ENCODE peak calls at places on chromosomes 5 and 9, in nine cellular contexts. Q is tibial nerve; C is GM06990; F is heart left ventricle; Y is IMR-90; N is CD8-positive, alpha-beta memory T cell; V is stomach; J is CD8-positive, alpha-beta T cell; I is GM23248. A is an unnamed sample.

GRCh38 chr5:87393331-87393730 is 19.4 kb downstream of the CCNH start:
- DNase-seq in Q (no peak), C (no peak), F (no peak), Y (peak; percentile 87), N (no peak), V (no peak), J (no peak), I (peak; percentile 87), A (peak; percentile 61)

GRCh38 chr5:72427488-72428437 is 79.4 kb downstream of the ZNF366 start:
- DNase-seq in Q (no peak), C (no peak), F (peak; percentile 49), Y (peak; percentile 49), N (no peak), V (no peak), J (no peak), I (peak; percentile 19), A (peak; percentile 18)

GRCh38 chr9:33263131-33263935 is 1.2 kb downstream of the BAG1 start:
- DNase-seq in Q (no peak), C (no peak), F (no peak), Y (no peak), N (no peak), V (no peak), J (no peak), I (peak; percentile 68), A (no peak)

GRCh38 chr9:108053555-108054061 is 564.0 kb upstream of the KLF4 start:
- DNase-seq in Q (peak; percentile 90), C (no peak), F (peak; percentile 61), Y (peak; percentile 80), N (no peak), V (peak; percentile 73), J (no peak), I (peak; percentile 89), A (no peak)

GRCh38 chr5:61026004-61026403 is 81.0 kb downstream of the NDUFAF2 start:
- DNase-seq in Q (no peak), C (no peak), F (no peak), Y (no peak), N (no peak), V (no peak), J (no peak), I (no peak), A (no peak)

GRCh38 chr9:134205636-134206316 is 41.4 kb upstream of the RNU6ATAC start:
- DNase-seq in Q (peak; percentile 71), C (no peak), F (peak; percentile 73), Y (peak; percentile 28), N (no peak), V (no peak), J (no peak), I (peak; percentile 90), A (no peak)

GRCh38 chr9:83270116-83270515 is 207.2 kb upstream of the RASEF start:
- DNase-seq in Q (no peak), C (no peak), F (no peak), Y (no peak), N (no peak), V (no peak), J (no peak), I (no peak), A (no peak)

GRCh38 chr5:178182158-178182876 is 4.9 kb downstream of the GMCL2 start:
- DNase-seq in Q (no peak), C (no peak), F (no peak), Y (no peak), N (no peak), V (no peak), J (no peak), I (no peak), A (no peak)

GRCh38 chr9:121692606-121693505 is 41.4 kb downstream of the DAB2IP start:
- DNase-seq in Q (no peak), C (no peak), F (peak; percentile 67), Y (peak; percentile 52), N (no peak), V (no peak), J (no peak), I (peak; percentile 53), A (peak; percentile 37)

GRCh38 chr9:81489048-81489447 is 200.3 kb downstream of the TLE1 start:
- DNase-seq in Q (no peak), C (no peak), F (no peak), Y (peak; percentile 79), N (no peak), V (no peak), J (no peak), I (no peak), A (no peak)

GRCh38 chr5:19886123-19886921 is 101.7 kb downstream of the CDH18 start:
- DNase-seq in Q (no peak), C (no peak), F (no peak), Y (peak; percentile 86), N (no peak), V (no peak), J (no peak), I (peak; percentile 83), A (peak; percentile 51)

GRCh38 chr5:169146158-169146557 is 154.8 kb downstream of the SLIT3 start:
- DNase-seq in Q (no peak), C (no peak), F (no peak), Y (no peak), N (no peak), V (no peak), J (no peak), I (peak; percentile 89), A (no peak)

GRCh38 chr5:172178301-172179031 is 9.6 kb downstream of the STK10 start:
- DNase-seq in Q (no peak), C (no peak), F (no peak), Y (no peak), N (peak; percentile 65), V (peak; percentile 86), J (peak; percentile 35), I (no peak), A (no peak)

GRCh38 chr5:1004598-1005361 is 3.8 kb upstream of the NKD2 start:
- DNase-seq in Q (peak; percentile 54), C (no peak), F (peak; percentile 88), Y (peak; percentile 16), N (peak; percentile 47), V (peak; percentile 66), J (peak; percentile 45), I (peak; percentile 72), A (no peak)

GRCh38 chr5:36667826-36668225 is 61.4 kb downstream of the SLC1A3 start:
- DNase-seq in Q (no peak), C (no peak), F (no peak), Y (no peak), N (no peak), V (no peak), J (no peak), I (no peak), A (no peak)

DNA sequence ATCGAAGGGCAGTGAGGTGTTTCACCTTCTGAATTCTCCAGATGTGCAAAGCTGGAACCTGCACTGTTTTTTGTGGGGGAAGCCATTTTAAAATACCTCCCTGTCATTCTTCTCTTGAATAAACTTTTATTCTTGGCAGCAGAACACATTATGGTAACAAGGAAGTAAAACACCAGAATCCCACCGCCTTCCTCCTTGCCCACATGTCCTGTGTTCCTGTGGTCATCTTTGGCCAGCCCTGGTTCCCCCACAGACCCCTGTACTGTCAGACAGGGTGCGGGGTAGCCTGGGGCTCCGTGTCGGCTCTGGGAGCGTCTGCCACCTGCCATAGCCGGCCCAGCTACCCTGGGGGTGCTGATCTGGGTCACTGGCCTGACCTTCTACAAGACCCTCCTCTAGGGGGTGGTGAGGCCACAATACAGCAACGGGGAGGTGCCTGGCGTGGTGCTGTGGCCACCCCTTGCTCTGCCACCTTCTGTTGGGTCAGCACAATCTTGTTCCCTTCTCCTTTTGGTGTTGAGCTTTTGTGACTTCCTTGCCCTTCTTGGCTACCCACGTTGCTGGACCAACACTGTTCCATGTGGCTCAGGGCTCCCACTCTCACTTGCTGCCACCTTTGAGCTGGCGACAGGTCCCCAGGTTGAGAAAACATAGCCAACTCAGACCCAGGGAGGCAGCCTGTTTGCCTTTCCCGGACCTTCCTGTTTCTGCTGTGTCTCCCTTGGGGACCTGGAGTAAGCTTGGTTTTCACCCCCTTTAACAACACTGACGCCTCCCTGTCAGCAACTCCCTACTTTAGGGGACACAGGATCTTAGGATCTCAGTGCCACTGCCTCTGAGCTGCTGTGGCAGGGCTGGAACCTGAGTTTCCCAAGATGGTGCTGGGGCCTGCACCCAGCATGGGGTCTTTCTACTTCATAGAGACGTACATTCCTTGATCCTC is 4.8 kb downstream of the WNK2 start:
- DNase-seq in Q (no peak), C (no peak), F (no peak), Y (no peak), N (no peak), V (no peak), J (no peak), I (no peak), A (no peak)
- H3K4me3 ChIP-seq in Q (no peak overlapping the region), C (no peak overlapping the region), F (no peak overlapping the region), Y (no peak overlapping the region), N (no peak overlapping the region), V (no peak overlapping the region), J (no peak overlapping the region), I (no peak overlapping the region), A (no peak overlapping the region)

DNA sequence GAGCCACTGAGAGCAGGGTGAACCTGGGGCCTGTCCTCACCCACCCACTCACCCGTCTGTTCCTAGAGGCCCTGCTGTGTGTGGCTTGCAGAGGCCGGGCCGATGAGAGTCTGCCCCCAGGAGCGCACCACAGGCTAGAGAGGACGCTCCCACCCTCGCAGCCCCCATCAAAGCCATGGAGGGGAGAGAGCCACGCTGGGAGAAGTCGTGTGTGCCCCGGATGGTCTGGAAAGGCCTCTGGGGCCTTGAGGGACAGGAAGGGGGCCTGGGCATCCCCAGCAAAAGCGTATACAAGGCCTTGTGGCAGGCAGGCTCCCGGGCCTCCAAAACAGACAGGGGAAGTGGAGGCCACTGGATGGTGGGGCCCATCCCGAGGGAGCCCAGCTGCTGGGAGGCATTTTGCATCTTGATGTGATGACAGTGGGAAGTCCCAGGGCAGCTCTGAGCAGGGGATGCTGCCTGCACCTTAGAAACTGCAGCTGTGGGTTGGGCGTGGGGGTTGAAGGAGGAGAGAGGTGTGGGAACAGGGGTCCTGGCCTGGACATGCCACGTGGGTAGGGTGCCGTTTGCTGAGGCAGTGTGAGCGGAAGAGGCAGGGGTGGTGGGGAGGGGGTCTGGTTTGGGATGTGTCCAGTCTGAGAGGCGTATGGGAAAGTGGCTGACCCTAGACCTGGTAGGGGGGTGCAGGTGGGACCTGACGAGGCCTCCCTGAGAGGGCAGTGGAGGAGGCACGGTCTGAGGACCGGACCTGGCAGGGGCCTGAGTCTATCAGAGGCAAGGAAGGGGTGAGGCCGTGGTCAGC is 43.0 kb upstream of the NOTCH1 start:
- DNase-seq in Q (no peak), C (no peak), F (peak; percentile 28), Y (no peak), N (no peak), V (no peak), J (no peak), I (no peak), A (no peak)
- H3K4me3 ChIP-seq in Q (no peak overlapping the region), C (no peak overlapping the region), F (peak overlapping the region; percentile 23), Y (no peak overlapping the region), N (peak overlapping the region; percentile 27), V (no peak overlapping the region), J (peak overlapping the region; percentile 58), I (no peak overlapping the region), A (no peak overlapping the region)

DNA sequence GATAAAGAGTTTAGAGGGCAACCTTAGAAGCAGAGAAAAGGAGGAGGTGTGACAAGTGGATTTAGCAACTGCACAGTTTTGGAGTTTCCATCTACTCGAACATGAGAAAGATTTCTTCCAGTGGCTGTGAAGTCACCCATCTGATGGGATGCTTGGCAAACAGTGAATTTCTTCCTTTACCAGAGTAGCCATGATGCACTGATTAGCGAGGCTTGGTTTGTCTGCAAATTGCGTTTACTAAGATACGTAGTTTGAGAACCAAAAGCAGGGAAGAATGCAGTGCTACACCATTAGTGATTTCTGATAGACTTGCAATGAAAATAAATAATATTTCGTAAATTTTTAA is 813 bp upstream of the STARD4 start:
- DNase-seq in Q (no peak), C (no peak), F (no peak), Y (no peak), N (no peak), V (no peak), J (no peak), I (peak; percentile 62), A (no peak)
- H3K4me3 ChIP-seq in Q (peak overlapping the region; percentile 83), C (peak overlapping the region; percentile 98), F (peak overlapping the region; percentile 70), Y (peak overlapping the region; percentile 74), N (peak overlapping the region; percentile 70), V (peak overlapping the region; percentile 61), J (peak overlapping the region; percentile 96), I (peak overlapping the region; percentile 89), A (peak overlapping the region; percentile 88)

GRCh38 chr5:158388018-158388417 is 529.1 kb upstream of the CLINT1 start:
- DNase-seq in Q (no peak), C (no peak), F (no peak), Y (no peak), N (no peak), V (no peak), J (no peak), I (no peak), A (no peak)
- H3K4me3 ChIP-seq in Q (no peak overlapping the region), C (no peak overlapping the region), F (no peak overlapping the region), Y (no peak overlapping the region), N (no peak overlapping the region), V (no peak overlapping the region), J (no peak overlapping the region), I (no peak overlapping the region), A (no peak overlapping the region)

A was measured in BJ.